ENCODE peak calls at places on chromosomes 16 and 17, in five cellular contexts. One of them, this sample, is unnamed.

GRCh38 chr17:67456103-67456502 is 79.0 kb downstream of the PITPNC1 start:
- DNase-seq in body of pancreas: no peak
- DNase-seq in HT1080: no peak
- DNase-seq in Peyer's patch: no peak
- DNase-seq in uterus: no peak
- DNase-seq in this sample: no peak

GRCh38 chr17:68396795-68397536 is 60.3 kb downstream of the WIPI1 start:
- DNase-seq in HT1080: no peak
- DNase-seq in Peyer's patch: no peak
- DNase-seq in uterus: no peak
- DNase-seq in body of pancreas: no peak
- DNase-seq in this sample: no peak

GRCh38 chr16:67260426-67261063 is 11.8 kb downstream of the SLC9A5 start:
- DNase-seq in HT1080: peak
- DNase-seq in uterus: no peak
- DNase-seq in body of pancreas: peak
- DNase-seq in Peyer's patch: peak
- DNase-seq in this sample: peak

GRCh38 chr16:86533076-86533475 is 22.0 kb downstream of the MTHFSD start:
- DNase-seq in Peyer's patch: no peak
- DNase-seq in HT1080: no peak
- DNase-seq in uterus: no peak
- DNase-seq in body of pancreas: no peak
- DNase-seq in this sample: no peak

GRCh38 chr17:27762527-27763305 is 37.6 kb downstream of the NOS2 start:
- DNase-seq in Peyer's patch: no peak
- DNase-seq in body of pancreas: no peak
- DNase-seq in uterus: no peak
- DNase-seq in HT1080: no peak
- DNase-seq in this sample: no peak

GRCh38 chr17:39668141-39668924 is at the start of gene PNMT:
- DNase-seq in HT1080: no peak
- DNase-seq in Peyer's patch: peak
- DNase-seq in uterus: no peak
- DNase-seq in body of pancreas: peak
- DNase-seq in this sample: peak

GRCh38 chr17:35801583-35802224 is 6.3 kb upstream of the MMP28 start:
- DNase-seq in uterus: peak
- DNase-seq in body of pancreas: peak
- DNase-seq in Peyer's patch: no peak
- DNase-seq in HT1080: peak
- DNase-seq in this sample: peak

GRCh38 chr17:6422654-6423241 is 12.2 kb downstream of the AIPL1 start:
- DNase-seq in HT1080: no peak
- DNase-seq in uterus: no peak
- DNase-seq in Peyer's patch: no peak
- DNase-seq in body of pancreas: no peak
- DNase-seq in this sample: no peak

GRCh38 chr17:58525239-58525638 is 10.8 kb upstream of the MTMR4 start:
- DNase-seq in HT1080: peak
- DNase-seq in Peyer's patch: no peak
- DNase-seq in uterus: peak
- DNase-seq in body of pancreas: peak
- DNase-seq in this sample: no peak

GRCh38 chr17:38571833-38572274 is 33.9 kb downstream of the SRCIN1 start:
- DNase-seq in HT1080: no peak
- DNase-seq in body of pancreas: no peak
- DNase-seq in uterus: no peak
- DNase-seq in Peyer's patch: no peak
- DNase-seq in this sample: no peak

GRCh38 chr17:72615627-72615991 is 476.9 kb downstream of the SLC39A11 start:
- DNase-seq in Peyer's patch: no peak
- DNase-seq in uterus: no peak
- DNase-seq in body of pancreas: no peak
- DNase-seq in HT1080: no peak
- DNase-seq in this sample: no peak